ENCODE peak calls at places on chromosomes 3 and 15, in six cellular contexts. One of them, this sample, is unnamed.

GRCh38 chr3:159828542-159828943 is 160.1 kb upstream of the IL12A start:
- DNase-seq in mesenchymal stem cell: peak
- DNase-seq in IMR-90: peak
- DNase-seq in neuronal stem cell: no peak
- DNase-seq in H1: no peak
- DNase-seq in H9: no peak
- DNase-seq in this sample: no peak

GRCh38 chr3:16183601-16184270 is 9.3 kb downstream of the GALNT15 start:
- DNase-seq in mesenchymal stem cell: peak
- DNase-seq in IMR-90: peak
- DNase-seq in neuronal stem cell: no peak
- DNase-seq in H1: no peak
- DNase-seq in H9: no peak
- DNase-seq in this sample: no peak

GRCh38 chr15:43218908-43219706 is 1.7 kb downstream of the EPB42 start:
- DNase-seq in mesenchymal stem cell: peak
- DNase-seq in IMR-90: peak
- DNase-seq in neuronal stem cell: peak
- DNase-seq in H1: peak
- DNase-seq in H9: peak
- DNase-seq in this sample: no peak

GRCh38 chr15:77838595-77838994 is 205.9 kb upstream of the LINGO1 start:
- DNase-seq in mesenchymal stem cell: no peak
- DNase-seq in IMR-90: no peak
- DNase-seq in neuronal stem cell: no peak
- DNase-seq in H1: no peak
- DNase-seq in H9: no peak
- DNase-seq in this sample: no peak

GRCh38 chr3:41199866-41200668 is 762 bp downstream of the CTNNB1 start:
- DNase-seq in mesenchymal stem cell: peak
- DNase-seq in IMR-90: no peak
- DNase-seq in neuronal stem cell: no peak
- DNase-seq in H1: no peak
- DNase-seq in H9: peak
- DNase-seq in this sample: peak

GRCh38 chr3:175836622-175837021 is 977.5 kb downstream of the NAALADL2 start:
- DNase-seq in mesenchymal stem cell: no peak
- DNase-seq in IMR-90: no peak
- DNase-seq in neuronal stem cell: no peak
- DNase-seq in H1: no peak
- DNase-seq in H9: no peak
- DNase-seq in this sample: no peak

GRCh38 chr3:15264486-15264885 is 58.4 kb downstream of the CAPN7 start:
- DNase-seq in mesenchymal stem cell: no peak
- DNase-seq in IMR-90: no peak
- DNase-seq in neuronal stem cell: no peak
- DNase-seq in H1: no peak
- DNase-seq in H9: no peak
- DNase-seq in this sample: no peak

GRCh38 chr15:60585743-60586708 is 107.1 kb upstream of the ICE2 start:
- DNase-seq in mesenchymal stem cell: peak
- DNase-seq in IMR-90: peak
- DNase-seq in neuronal stem cell: peak
- DNase-seq in H1: no peak
- DNase-seq in H9: no peak
- DNase-seq in this sample: peak

GRCh38 chr15:28017423-28017924 is 81.6 kb downstream of the OCA2 start:
- DNase-seq in mesenchymal stem cell: no peak
- DNase-seq in IMR-90: no peak
- DNase-seq in neuronal stem cell: peak
- DNase-seq in H1: no peak
- DNase-seq in H9: no peak
- DNase-seq in this sample: no peak

GRCh38 chr15:81253846-81254245 is 57.2 kb downstream of the IL16 start:
- DNase-seq in mesenchymal stem cell: no peak
- DNase-seq in IMR-90: no peak
- DNase-seq in neuronal stem cell: no peak
- DNase-seq in H1: no peak
- DNase-seq in H9: no peak
- DNase-seq in this sample: no peak

GRCh38 chr15:74589826-74590225 is 25.8 kb upstream of the CLK3 start:
- DNase-seq in mesenchymal stem cell: no peak
- DNase-seq in IMR-90: no peak
- DNase-seq in neuronal stem cell: no peak
- DNase-seq in H1: no peak
- DNase-seq in H9: no peak
- DNase-seq in this sample: no peak

GRCh38 chr3:23740517-23741402 is 65.0 kb upstream of the UBE2E1 start:
- DNase-seq in mesenchymal stem cell: peak
- DNase-seq in IMR-90: no peak
- DNase-seq in neuronal stem cell: no peak
- DNase-seq in H1: no peak
- DNase-seq in H9: no peak
- DNase-seq in this sample: peak

GRCh38 chr3:126501736-126502135 is 15.8 kb downstream of the UROC1 start:
- DNase-seq in mesenchymal stem cell: no peak
- DNase-seq in IMR-90: no peak
- DNase-seq in neuronal stem cell: no peak
- DNase-seq in H1: no peak
- DNase-seq in H9: no peak
- DNase-seq in this sample: no peak

GRCh38 chr3:52216585-52217408 is 8.6 kb downstream of the TLR9 start:
- DNase-seq in mesenchymal stem cell: peak
- DNase-seq in IMR-90: peak
- DNase-seq in neuronal stem cell: no peak
- DNase-seq in H1: no peak
- DNase-seq in H9: peak
- DNase-seq in this sample: peak

GRCh38 chr3:42575137-42575741 is 6.5 kb downstream of the SEC22C start:
- DNase-seq in mesenchymal stem cell: no peak
- DNase-seq in IMR-90: no peak
- DNase-seq in neuronal stem cell: no peak
- DNase-seq in H1: no peak
- DNase-seq in H9: no peak
- DNase-seq in this sample: no peak

GRCh38 chr15:81024265-81024875 is 23.6 kb downstream of the TLNRD1 start:
- DNase-seq in mesenchymal stem cell: no peak
- DNase-seq in IMR-90: no peak
- DNase-seq in neuronal stem cell: no peak
- DNase-seq in H1: no peak
- DNase-seq in H9: no peak
- DNase-seq in this sample: no peak

GRCh38 chr3:58059349-58060321 is 51.4 kb downstream of the FLNB start:
- DNase-seq in mesenchymal stem cell: peak
- DNase-seq in IMR-90: peak
- DNase-seq in neuronal stem cell: no peak
- DNase-seq in H1: no peak
- DNase-seq in H9: no peak
- DNase-seq in this sample: peak

GRCh38 chr15:66238318-66238717 is 15.2 kb downstream of the MEGF11 start:
- DNase-seq in mesenchymal stem cell: no peak
- DNase-seq in IMR-90: no peak
- DNase-seq in neuronal stem cell: no peak
- DNase-seq in H1: no peak
- DNase-seq in H9: no peak
- DNase-seq in this sample: no peak

GRCh38 chr15:66241886-66242285 is 11.7 kb downstream of the MEGF11 start:
- DNase-seq in mesenchymal stem cell: no peak
- DNase-seq in IMR-90: no peak
- DNase-seq in neuronal stem cell: no peak
- DNase-seq in H1: no peak
- DNase-seq in H9: no peak
- DNase-seq in this sample: no peak

GRCh38 chr15:66241301-66241700 is 12.2 kb downstream of the MEGF11 start:
- DNase-seq in mesenchymal stem cell: no peak
- DNase-seq in IMR-90: no peak
- DNase-seq in neuronal stem cell: no peak
- DNase-seq in H1: no peak
- DNase-seq in H9: no peak
- DNase-seq in this sample: no peak

GRCh38 chr15:66239514-66239913 is 14.0 kb downstream of the MEGF11 start:
- DNase-seq in mesenchymal stem cell: no peak
- DNase-seq in IMR-90: no peak
- DNase-seq in neuronal stem cell: no peak
- DNase-seq in H1: no peak
- DNase-seq in H9: no peak
- DNase-seq in this sample: no peak

DNA sequence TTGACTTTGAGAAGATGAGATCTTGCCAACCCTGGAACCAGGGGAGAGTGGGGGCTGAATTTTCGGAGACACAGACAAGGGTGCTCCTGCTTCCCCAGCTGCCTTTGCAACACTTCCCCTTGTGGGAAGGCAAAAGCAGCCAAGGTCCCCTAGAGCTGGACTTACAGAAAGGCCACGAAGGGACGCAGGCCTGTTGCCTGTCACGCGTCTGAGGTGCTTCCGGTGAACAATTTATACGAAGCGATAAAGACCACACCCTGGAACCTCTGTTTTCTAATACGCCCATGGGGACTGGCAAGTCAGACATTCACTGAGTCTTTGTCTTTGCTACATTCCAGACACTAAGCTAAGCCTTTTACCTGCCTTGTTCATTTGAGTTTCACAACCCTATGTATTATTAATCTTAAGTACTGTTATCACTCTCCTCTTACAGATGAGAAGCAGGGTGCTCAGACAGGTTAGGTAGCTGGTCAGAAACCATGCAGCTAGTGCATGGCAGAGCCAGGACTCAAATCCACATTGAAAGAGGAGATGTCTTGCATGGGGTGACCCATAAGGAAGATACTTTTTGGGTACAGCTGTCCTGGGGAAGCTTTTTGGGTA is 13.2 kb downstream of the MEGF11 start:
- DNase-seq in mesenchymal stem cell: no peak
- DNase-seq in IMR-90: no peak
- DNase-seq in neuronal stem cell: no peak
- DNase-seq in H1: no peak
- DNase-seq in H9: no peak
- DNase-seq in this sample: no peak
- H4K91ac ChIP-seq in mesenchymal stem cell: no peak
- H4K91ac ChIP-seq in IMR-90: no peak
- H4K91ac ChIP-seq in neuronal stem cell: no peak
- H4K91ac ChIP-seq in H1: no peak
- H4K91ac ChIP-seq in H9: no peak
- H4K91ac ChIP-seq in this sample: no peak

GRCh38 chr15:40097096-40097967 is 11.3 kb downstream of the BMF start:
- DNase-seq in mesenchymal stem cell: no peak
- DNase-seq in IMR-90: no peak
- DNase-seq in neuronal stem cell: no peak
- DNase-seq in H1: no peak
- DNase-seq in H9: no peak
- DNase-seq in this sample: no peak
- H3K4ac ChIP-seq in mesenchymal stem cell: peak
- H3K4ac ChIP-seq in IMR-90: peak
- H3K4ac ChIP-seq in neuronal stem cell: no peak
- H3K4ac ChIP-seq in H1: no peak
- H3K4ac ChIP-seq in H9: no peak
- H3K4ac ChIP-seq in this sample: peak

GRCh38 chr15:69213786-69214185 is 53.4 kb downstream of the GLCE start:
- DNase-seq in mesenchymal stem cell: no peak
- DNase-seq in IMR-90: no peak
- DNase-seq in neuronal stem cell: no peak
- DNase-seq in H1: no peak
- DNase-seq in H9: no peak
- DNase-seq in this sample: no peak

GRCh38 chr15:69209661-69210060 is 49.2 kb downstream of the GLCE start:
- DNase-seq in mesenchymal stem cell: no peak
- DNase-seq in IMR-90: no peak
- DNase-seq in neuronal stem cell: no peak
- DNase-seq in H1: no peak
- DNase-seq in H9: no peak
- DNase-seq in this sample: no peak

GRCh38 chr15:69206079-69206478 is 45.6 kb downstream of the GLCE start:
- DNase-seq in mesenchymal stem cell: no peak
- DNase-seq in IMR-90: no peak
- DNase-seq in neuronal stem cell: no peak
- DNase-seq in H1: no peak
- DNase-seq in H9: no peak
- DNase-seq in this sample: no peak

GRCh38 chr15:69215636-69216035 is 55.2 kb downstream of the GLCE start:
- DNase-seq in mesenchymal stem cell: no peak
- DNase-seq in IMR-90: no peak
- DNase-seq in neuronal stem cell: no peak
- DNase-seq in H1: no peak
- DNase-seq in H9: no peak
- DNase-seq in this sample: no peak

GRCh38 chr15:69210574-69210973 is 50.1 kb downstream of the GLCE start:
- DNase-seq in mesenchymal stem cell: no peak
- DNase-seq in IMR-90: no peak
- DNase-seq in neuronal stem cell: no peak
- DNase-seq in H1: no peak
- DNase-seq in H9: no peak
- DNase-seq in this sample: no peak
- H4K91ac ChIP-seq in mesenchymal stem cell: no peak
- H4K91ac ChIP-seq in IMR-90: no peak
- H4K91ac ChIP-seq in neuronal stem cell: no peak
- H4K91ac ChIP-seq in H1: no peak
- H4K91ac ChIP-seq in H9: no peak
- H4K91ac ChIP-seq in this sample: no peak

DNA sequence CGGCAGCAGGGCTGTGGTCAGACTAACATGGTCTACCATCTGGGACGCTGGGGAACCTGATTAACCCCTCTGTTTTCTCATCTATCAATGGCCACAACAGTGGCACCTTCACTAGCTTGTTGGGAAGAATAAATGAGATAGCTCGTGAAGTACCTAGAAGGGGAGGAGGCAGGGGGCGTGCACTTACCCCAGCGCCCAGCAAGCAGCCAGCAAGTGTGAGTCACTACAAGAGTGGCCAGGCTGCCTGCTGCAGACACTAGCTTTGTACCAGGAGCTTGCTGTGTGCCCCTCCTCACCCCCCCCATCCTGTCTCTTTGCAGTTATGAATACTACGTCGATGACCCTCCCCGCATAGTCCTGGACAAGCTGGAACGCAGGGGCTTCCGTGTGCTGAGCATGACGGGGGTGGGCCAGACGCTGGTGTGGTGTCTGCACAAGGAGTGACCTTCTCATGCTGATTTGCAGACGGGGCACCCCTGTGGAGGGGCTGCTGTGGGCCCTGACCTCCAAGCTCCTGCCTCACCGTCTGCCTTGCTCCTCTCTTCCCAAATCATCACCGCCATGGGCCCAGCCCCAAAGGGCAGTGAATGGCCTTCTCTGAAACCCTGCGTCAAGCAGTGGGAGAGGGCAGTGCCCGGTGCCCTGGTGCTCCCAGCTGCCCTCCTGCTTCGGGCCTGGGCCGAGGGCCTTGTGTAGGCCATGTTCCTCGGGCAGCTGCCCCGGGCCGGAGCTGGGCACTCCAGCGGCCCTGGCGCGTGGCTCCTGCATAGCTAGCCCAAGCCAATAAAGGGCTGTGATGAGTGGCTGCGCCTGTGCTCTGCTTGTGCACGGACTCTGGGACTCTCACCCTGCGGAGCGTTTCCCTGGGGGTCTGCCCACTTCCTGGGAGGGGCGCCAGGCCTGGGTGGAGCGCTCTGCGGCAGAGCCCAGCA is 2.6 kb upstream of the C15orf62 start:
- DNase-seq in mesenchymal stem cell: peak
- DNase-seq in IMR-90: peak
- DNase-seq in neuronal stem cell: no peak
- DNase-seq in H1: no peak
- DNase-seq in H9: peak
- DNase-seq in this sample: no peak
- H3K4ac ChIP-seq in mesenchymal stem cell: no peak
- H3K4ac ChIP-seq in IMR-90: no peak
- H3K4ac ChIP-seq in neuronal stem cell: no peak
- H3K4ac ChIP-seq in H1: no peak
- H3K4ac ChIP-seq in H9: no peak
- H3K4ac ChIP-seq in this sample: no peak

This sample was measured in trophoblast cell.